ENCODE peak calls at places on chromosome 9, in ten cellular contexts. C is AG08396; G is GM12878; X is activated T-helper 1 cell treated with anti-CD3 and anti-CD28 coated beads, Interleukin-12 subunit alpha, Interleukin-12 subunit beta, Interleukin-2, Interleukin-4 antibody, amounts not matched to agents 30 ng/mL and 10 ng/mL and 1 ng/mL, durations not matched to agents 14 hours and 24 hours and 36 hours; E is adrenal gland; W is ecto neural progenitor cell; L is SJSA1; N is lung; I is stimulated activated CD4-positive, alpha-beta T cell treated with anti-CD3 and anti-CD28 coated beads, Interleukin-15, amount 100 ng/mL, for 1 hour; U is fibroblast of mammary gland. Y is an unnamed sample.

GRCh38 chr9:131617611-131618010 is 72.3 kb downstream of the PRRT1B start:
- DNase-seq in C (no peak), U (no peak), W (no peak), I (no peak), E (no peak), G (no peak), L (no peak), N (no peak), X (no peak), Y (no peak)

GRCh38 chr9:98225015-98225442 is 30.4 kb downstream of the TBC1D2 start:
- DNase-seq in X (no peak), U (no peak), C (no peak), E (no peak), N (no peak), G (no peak), I (no peak), W (no peak), L (no peak), Y (no peak)

GRCh38 chr9:130913599-130914416 is 17.2 kb upstream of the QRFP start:
- DNase-seq in I (no peak), C (no peak), N (no peak), E (no peak), U (no peak), G (no peak), W (no peak), L (no peak), X (no peak), Y (no peak)

GRCh38 chr9:16824545-16825041 is 45.9 kb downstream of the BNC2 start:
- DNase-seq in X (no peak), W (peak), E (no peak), G (no peak), C (no peak), L (peak), I (no peak), U (peak), N (no peak), Y (no peak)

GRCh38 chr9:111356567-111357244 is 26.7 kb upstream of the OR2K2 start:
- DNase-seq in W (peak), L (peak), I (no peak), G (no peak), C (peak), N (no peak), X (no peak), E (peak), U (peak), Y (no peak)

GRCh38 chr9:11312976-11313375 is 700.2 kb upstream of the PTPRD start:
- DNase-seq in I (no peak), X (no peak), L (no peak), E (peak), G (no peak), C (no peak), U (peak), W (no peak), N (no peak), Y (no peak)

GRCh38 chr9:129506892-129507291 is 114.0 kb downstream of the C9orf50 start:
- DNase-seq in U (peak), I (no peak), X (no peak), N (no peak), C (no peak), W (no peak), L (no peak), G (no peak), E (no peak), Y (no peak)

GRCh38 chr9:98096091-98096490 is 22.9 kb downstream of the TRIM14 start:
- DNase-seq in I (no peak), X (no peak), U (no peak), N (no peak), L (no peak), W (no peak), E (no peak), C (no peak), G (no peak), Y (no peak)

GRCh38 chr9:115983366-115983765 is 170.2 kb upstream of the PAPPA start:
- DNase-seq in L (no peak), N (no peak), I (no peak), W (no peak), X (no peak), C (no peak), G (no peak), U (no peak), E (no peak), Y (no peak)

GRCh38 chr9:119801311-119801710 is 432.1 kb upstream of the BRINP1 start:
- DNase-seq in U (peak), X (no peak), L (no peak), G (no peak), E (no peak), C (no peak), N (no peak), I (no peak), W (no peak), Y (no peak)